ENCODE peak calls at places on chromosomes 12 and 14, in four cellular contexts. J is H54, K is non-pigmented ciliary epithelial cell, F is cerebellar cortex. G is an unnamed sample.
A peak's percentile ranks its signal among the peaks of the same experiment; 100 is the strongest.

GRCh38 chr14:46399049-46399448 is 252.5 kb downstream of the RPL10L start:
- DNase-seq in J (no peak), K (no peak), F (no peak), G (no peak)

GRCh38 chr14:56124296-56124695 is 6.1 kb downstream of the PELI2 start:
- DNase-seq in J (no peak), K (no peak), F (peak; percentile 57), G (no peak)

GRCh38 chr12:85983601-85984000 is 109.5 kb downstream of the NTS start:
- DNase-seq in J (no peak), K (no peak), F (no peak), G (no peak)

GRCh38 chr12:127416796-127417195 is 850.2 kb upstream of the TMEM132C start:
- DNase-seq in J (peak; percentile 15), K (no peak), F (no peak), G (no peak)

GRCh38 chr12:11660624-11661023 is 11.2 kb downstream of the ETV6 start:
- DNase-seq in J (no peak), K (no peak), F (no peak), G (no peak)

GRCh38 chr14:100532916-100533630 is 54.1 kb downstream of the BEGAIN start:
- DNase-seq in J (no peak), K (no peak), F (no peak), G (no peak)

GRCh38 chr12:97752129-97752528 is 289.5 kb downstream of the RMST start:
- DNase-seq in J (no peak), K (no peak), F (no peak), G (no peak)

GRCh38 chr12:124754949-124755800 is 108.5 kb downstream of the SCARB1 start:
- DNase-seq in J (no peak), K (peak; percentile 76), F (peak; percentile 98), G (peak; percentile 83)

GRCh38 chr12:107223816-107224215 is 130.5 kb upstream of the CRY1 start:
- DNase-seq in J (no peak), K (no peak), F (no peak), G (no peak)

GRCh38 chr12:86257173-86257572 is 982 bp upstream of the MGAT4C start:
- DNase-seq in J (no peak), K (no peak), F (peak; percentile 9), G (no peak)

GRCh38 chr12:92403210-92404175 is 257.8 kb upstream of the BTG1 start:
- DNase-seq in J (no peak), K (peak; percentile 26), F (no peak), G (no peak)

G was measured in fibroblast of the conjunctiva.